ENCODE peak calls at places on chromosomes 7 and 10, in four cellular contexts. One of them, this sample, is unnamed.

GRCh38 chr10:28263136-28263857 is 39.6 kb downstream of the MPP7 start:
- DNase-seq in prostate gland: peak
- DNase-seq in GM10248: no peak
- DNase-seq in endothelial cell: no peak
- DNase-seq in this sample: peak

GRCh38 chr10:17454181-17454800 is at the start of gene ST8SIA6:
- DNase-seq in prostate gland: peak
- DNase-seq in GM10248: peak
- DNase-seq in endothelial cell: peak
- DNase-seq in this sample: peak

GRCh38 chr7:66167773-66168367 is 37.3 kb upstream of the TPST1 start:
- DNase-seq in prostate gland: no peak
- DNase-seq in GM10248: no peak
- DNase-seq in endothelial cell: no peak
- DNase-seq in this sample: no peak

GRCh38 chr10:94137747-94138146 is 144.0 kb downstream of the PLCE1 start:
- DNase-seq in prostate gland: no peak
- DNase-seq in GM10248: no peak
- DNase-seq in endothelial cell: no peak
- DNase-seq in this sample: no peak

GRCh38 chr7:144903201-144903600 is 67.3 kb upstream of the TPK1 start:
- DNase-seq in prostate gland: no peak
- DNase-seq in GM10248: no peak
- DNase-seq in endothelial cell: no peak
- DNase-seq in this sample: no peak

GRCh38 chr7:229184-229964 is 37.0 kb downstream of the FAM20C start:
- DNase-seq in prostate gland: no peak
- DNase-seq in GM10248: no peak
- DNase-seq in endothelial cell: no peak
- DNase-seq in this sample: no peak

GRCh38 chr7:121275204-121275603 is 53.6 kb upstream of the WNT16 start:
- DNase-seq in prostate gland: no peak
- DNase-seq in GM10248: no peak
- DNase-seq in endothelial cell: no peak
- DNase-seq in this sample: no peak

GRCh38 chr7:103964269-103964668 is 25.2 kb downstream of the RELN start:
- DNase-seq in prostate gland: no peak
- DNase-seq in GM10248: no peak
- DNase-seq in endothelial cell: no peak
- DNase-seq in this sample: no peak

GRCh38 chr7:16431646-16432424 is 10.5 kb upstream of the CRPPA start:
- DNase-seq in prostate gland: peak
- DNase-seq in GM10248: peak
- DNase-seq in endothelial cell: peak
- DNase-seq in this sample: peak
- TF ChIP-seq CTCF in prostate gland: peak
- TF ChIP-seq CTCF in GM10248: peak
- TF ChIP-seq CTCF in endothelial cell: no peak
- TF ChIP-seq CTCF in this sample: peak

DNA sequence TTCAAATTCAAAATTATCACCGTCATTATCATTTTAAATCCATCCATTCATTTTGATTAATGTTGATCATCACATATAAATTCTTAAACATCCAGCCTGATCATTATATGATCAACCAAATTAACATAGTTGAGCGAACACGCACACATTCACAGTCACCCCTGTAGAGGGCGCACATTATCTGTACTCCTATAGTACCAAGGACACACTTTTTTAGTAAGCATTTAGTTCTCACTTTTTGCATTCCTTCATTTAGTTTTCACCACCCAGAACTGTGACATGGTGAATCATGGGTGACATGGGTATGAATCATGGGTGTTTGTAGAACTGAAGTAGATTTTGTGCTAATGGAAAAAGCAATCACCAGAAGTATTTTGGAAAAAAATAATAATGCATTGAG is 26.0 kb upstream of the ZNF735 start:
- DNase-seq in prostate gland: no peak
- DNase-seq in GM10248: no peak
- DNase-seq in endothelial cell: no peak
- DNase-seq in this sample: no peak
- TF ChIP-seq CTCF in prostate gland: no peak
- TF ChIP-seq CTCF in GM10248: no peak
- TF ChIP-seq CTCF in endothelial cell: no peak
- TF ChIP-seq CTCF in this sample: no peak

GRCh38 chr10:15245530-15245929 is 77.0 kb upstream of the NMT2 start:
- DNase-seq in prostate gland: no peak
- DNase-seq in GM10248: no peak
- DNase-seq in endothelial cell: peak
- DNase-seq in this sample: no peak
- TF ChIP-seq CTCF in prostate gland: no peak
- TF ChIP-seq CTCF in GM10248: peak
- TF ChIP-seq CTCF in endothelial cell: no peak
- TF ChIP-seq CTCF in this sample: no peak

GRCh38 chr10:82880776-82881175 is 1005.8 kb downstream of the NRG3 start:
- DNase-seq in prostate gland: no peak
- DNase-seq in GM10248: no peak
- DNase-seq in endothelial cell: no peak
- DNase-seq in this sample: no peak
- TF ChIP-seq CTCF in prostate gland: no peak
- TF ChIP-seq CTCF in GM10248: no peak
- TF ChIP-seq CTCF in endothelial cell: no peak
- TF ChIP-seq CTCF in this sample: no peak

GRCh38 chr10:3825862-3826351 is 40.9 kb upstream of the KLF6 start:
- DNase-seq in prostate gland: no peak
- DNase-seq in GM10248: no peak
- DNase-seq in endothelial cell: no peak
- DNase-seq in this sample: no peak
- TF ChIP-seq CTCF in prostate gland: no peak
- TF ChIP-seq CTCF in GM10248: no peak
- TF ChIP-seq CTCF in endothelial cell: no peak
- TF ChIP-seq CTCF in this sample: no peak

GRCh38 chr10:14952851-14953451 is 945 bp downstream of the DCLRE1C start:
- DNase-seq in prostate gland: no peak
- DNase-seq in GM10248: no peak
- DNase-seq in endothelial cell: peak
- DNase-seq in this sample: no peak
- TF ChIP-seq CTCF in prostate gland: no peak
- TF ChIP-seq CTCF in GM10248: no peak
- TF ChIP-seq CTCF in endothelial cell: no peak
- TF ChIP-seq CTCF in this sample: no peak

GRCh38 chr7:116583653-116584052 is 58.8 kb downstream of the CAV1 start:
- DNase-seq in prostate gland: no peak
- DNase-seq in GM10248: peak
- DNase-seq in endothelial cell: no peak
- DNase-seq in this sample: no peak
- TF ChIP-seq CTCF in prostate gland: no peak
- TF ChIP-seq CTCF in GM10248: peak
- TF ChIP-seq CTCF in endothelial cell: no peak
- TF ChIP-seq CTCF in this sample: no peak

This sample was measured in body of pancreas.